ENCODE peak calls at places on chromosomes 5 and 9, in five cellular contexts. J, I, H, X and S are unnamed samples.

GRCh38 chr9:100091650-100092049 is 7.2 kb downstream of the ERP44 start:
- DNase-seq in J (no peak), X (no peak), I (no peak), H (no peak), S (no peak)

GRCh38 chr5:44048268-44048984 is 340.8 kb downstream of the FGF10 start:
- DNase-seq in X (no peak), I (no peak), H (no peak), J (no peak), S (no peak)

GRCh38 chr9:76817489-76817888 is 53.3 kb downstream of the PCA3 start:
- DNase-seq in I (no peak), H (no peak), X (peak; percentile 93), J (no peak), S (no peak)

GRCh38 chr9:121463026-121463827 is 36.4 kb downstream of the GGTA1 start:
- DNase-seq in H (peak; percentile 23), J (peak; percentile 35), I (no peak), X (no peak), S (no peak)

GRCh38 chr5:125518169-125518568 is 771.7 kb upstream of the ZNF608 start:
- DNase-seq in H (no peak), X (no peak), J (no peak), I (no peak), S (no peak)

GRCh38 chr5:10283927-10284635 is 23.6 kb downstream of the CMBL start:
- DNase-seq in J (peak; percentile 79), H (peak; percentile 83), X (peak; percentile 63), I (peak; percentile 64), S (peak; percentile 73)

GRCh38 chr9:114387678-114388431 is at the start of gene AKNA:
- DNase-seq in I (peak; percentile 61), H (peak; percentile 69), X (peak; percentile 56), J (peak; percentile 82), S (no peak)

GRCh38 chr9:127634698-127635097 is 22.6 kb downstream of the STXBP1 start:
- DNase-seq in H (no peak), X (no peak), J (no peak), I (no peak), S (no peak)

GRCh38 chr5:171750316-171750788 is 35.3 kb upstream of the SMIM23 start:
- DNase-seq in H (no peak), J (no peak), X (no peak), I (no peak), S (no peak)

GRCh38 chr5:39696672-39697398 is 272.1 kb upstream of the DAB2 start:
- DNase-seq in I (no peak), X (no peak), J (no peak), H (no peak), S (no peak)

GRCh38 chr5:39631948-39632347 is 207.2 kb upstream of the DAB2 start:
- DNase-seq in X (no peak), J (no peak), H (no peak), I (no peak), S (no peak)

GRCh38 chr9:18061856-18062255 is 412.1 kb upstream of the ADAMTSL1 start:
- DNase-seq in H (no peak), J (no peak), I (no peak), X (peak; percentile 72), S (no peak)

GRCh38 chr5:152511531-152512132 is 106.6 kb upstream of the NMUR2 start:
- DNase-seq in X (no peak), I (no peak), J (no peak), H (no peak), S (no peak)

GRCh38 chr5:6525910-6526309 is 77.3 kb downstream of the UBE2QL1 start:
- DNase-seq in H (no peak), I (no peak), J (no peak), X (peak; percentile 8), S (peak; percentile 25)

GRCh38 chr5:155193018-155193417 is 179.5 kb downstream of the KIF4B start:
- DNase-seq in H (no peak), J (no peak), I (no peak), X (no peak), S (no peak)

GRCh38 chr5:37696190-37697021 is 143.4 kb downstream of the GDNF start:
- DNase-seq in X (peak; percentile 66), I (no peak), H (no peak), J (no peak), S (no peak)

GRCh38 chr5:27742805-27743204 is 704.4 kb upstream of the CDH9 start:
- DNase-seq in I (no peak), H (no peak), X (no peak), J (no peak), S (no peak)

GRCh38 chr9:128882677-128883590 is 1.0 kb downstream of the LRRC8A start:
- DNase-seq in J (peak; percentile 14), X (no peak), H (no peak), I (no peak), S (no peak)

GRCh38 chr9:93184439-93185221 is 691 bp downstream of the WNK2 start:
- DNase-seq in H (no peak), J (peak; percentile 23), X (no peak), I (no peak), S (peak; percentile 60)

GRCh38 chr5:35061216-35061615 is 13.5 kb upstream of the AGXT2 start:
- DNase-seq in X (peak; percentile 37), I (no peak), J (no peak), H (no peak), S (no peak)

GRCh38 chr9:38282756-38283155 is 109.7 kb upstream of the ALDH1B1 start:
- DNase-seq in I (no peak), X (no peak), H (no peak), J (no peak), S (no peak)